ENCODE peak calls at places on chromosomes 5 and 9, in seven cellular contexts. C is stomach; B is NCI-H1105; D is activated CD4-positive, alpha-beta T cell treated with anti-CD3 and anti-CD28 coated beads, Interleukin-2, amount 50 U/mL, for 4 hours; L is T1000; Z is HS-5; P is SJSA1. U is an unnamed sample.

GRCh38 chr9:127049044-127049443 is 73.4 kb downstream of the ANGPTL2 start:
- DNase-seq in C (peak), B (no peak), D (no peak), L (peak), Z (peak), P (peak), U (no peak)

GRCh38 chr5:154077692-154078091 is 38.9 kb downstream of the MFAP3 start:
- DNase-seq in C (peak), B (no peak), D (no peak), L (no peak), Z (no peak), P (no peak), U (no peak)

GRCh38 chr9:90578116-90578815 is 64.4 kb downstream of the DIRAS2 start:
- DNase-seq in C (no peak), B (no peak), D (no peak), L (no peak), Z (no peak), P (no peak), U (no peak)

GRCh38 chr5:172446336-172447051 is 7.8 kb downstream of the SH3PXD2B start:
- DNase-seq in C (no peak), B (no peak), D (no peak), L (no peak), Z (no peak), P (no peak), U (no peak)

GRCh38 chr9:135338546-135338945 is 141.0 kb upstream of the PPP1R26 start:
- DNase-seq in C (peak), B (no peak), D (no peak), L (no peak), Z (no peak), P (no peak), U (peak)

GRCh38 chr9:95246547-95246946 is 71.0 kb downstream of the FANCC start:
- DNase-seq in C (no peak), B (no peak), D (no peak), L (no peak), Z (no peak), P (no peak), U (no peak)

GRCh38 chr9:78296893-78297671 is at the start of gene PSAT1:
- DNase-seq in C (peak), B (peak), D (peak), L (peak), Z (peak), P (peak), U (peak)

GRCh38 chr5:147935032-147935431 is 28.7 kb upstream of the C5orf46 start:
- DNase-seq in C (no peak), B (peak), D (no peak), L (no peak), Z (peak), P (no peak), U (no peak)

GRCh38 chr9:100700689-100701318 is 122.9 kb downstream of the CAVIN4 start:
- DNase-seq in C (no peak), B (peak), D (no peak), L (no peak), Z (no peak), P (no peak), U (peak)

GRCh38 chr9:110710420-110710819 is 41.8 kb downstream of the MUSK start:
- DNase-seq in C (no peak), B (no peak), D (no peak), L (no peak), Z (no peak), P (no peak), U (no peak)

GRCh38 chr9:128552744-128553221 is 396 bp downstream of the SPTAN1 start:
- DNase-seq in C (peak), B (peak), D (no peak), L (no peak), Z (no peak), P (peak), U (peak)